ENCODE peak calls at places on chromosomes 6 and 20, in four cellular contexts. D is mesendoderm; F is CD4-positive, alpha-beta memory T cell; K is Peyer's patch. I is an unnamed sample.

GRCh38 chr6:33014841-33015634 is 5.6 kb upstream of the HLA-DOA start:
- DNase-seq in D (peak), F (peak), K (peak), I (peak)

GRCh38 chr6:138196142-138196738 is 22.1 kb downstream of the PBOV1 start:
- DNase-seq in D (no peak), F (no peak), K (no peak), I (no peak)

GRCh38 chr6:12504325-12504966 is 212.1 kb upstream of the PHACTR1 start:
- DNase-seq in D (peak), F (no peak), K (no peak), I (peak)

GRCh38 chr20:35871311-35871771 is 83.0 kb downstream of the SCAND1 start:
- DNase-seq in D (no peak), F (no peak), K (no peak), I (no peak)

GRCh38 chr20:63536997-63537524 is at the start of gene PTK6:
- DNase-seq in D (no peak), F (no peak), K (peak), I (no peak)

GRCh38 chr6:1001655-1002349 is 308.9 kb upstream of the EXOC2 start:
- DNase-seq in D (no peak), F (no peak), K (no peak), I (no peak)

GRCh38 chr6:30882764-30883475 is 1.4 kb upstream of the DDR1 start:
- DNase-seq in D (peak), F (no peak), K (peak), I (no peak)

GRCh38 chr6:5084192-5084786 is 852 bp upstream of the PPP1R3G start:
- DNase-seq in D (no peak), F (no peak), K (no peak), I (no peak)

GRCh38 chr6:169035381-169036280 is 218.0 kb downstream of the THBS2 start:
- DNase-seq in D (no peak), F (no peak), K (no peak), I (no peak)

GRCh38 chr6:32609731-32610640 is 20.3 kb upstream of the HLA-DRB1 start:
- DNase-seq in D (peak), F (peak), K (peak), I (peak)

GRCh38 chr20:46351357-46352058 is 43.2 kb upstream of the CDH22 start:
- DNase-seq in D (no peak), F (no peak), K (no peak), I (no peak)

GRCh38 chr20:41380551-41381262 is 14.1 kb upstream of the EMILIN3 start:
- DNase-seq in D (no peak), F (no peak), K (no peak), I (no peak)

GRCh38 chr6:107185570-107185969 is 70.3 kb upstream of the BEND3 start:
- DNase-seq in D (peak), F (no peak), K (no peak), I (no peak)

GRCh38 chr6:68307301-68307700 is 327.8 kb upstream of the ADGRB3 start:
- DNase-seq in D (no peak), F (no peak), K (no peak), I (no peak)

GRCh38 chr20:57056651-57057050 is 209.8 kb downstream of the BMP7 start:
- DNase-seq in D (no peak), F (no peak), K (no peak), I (no peak)

GRCh38 chr6:6315660-6316059 is 4.8 kb downstream of the F13A1 start:
- DNase-seq in D (peak), F (no peak), K (no peak), I (peak)

GRCh38 chr20:2626853-2627541 is 25.4 kb upstream of the NOP56 start:
- DNase-seq in D (peak), F (no peak), K (no peak), I (no peak)

GRCh38 chr20:13089950-13090469 is 81.2 kb downstream of the SPTLC3 start:
- DNase-seq in D (peak), F (no peak), K (no peak), I (no peak)

GRCh38 chr6:41423002-41423401 is 87.6 kb downstream of the NCR2 start:
- DNase-seq in D (no peak), F (no peak), K (no peak), I (no peak)

GRCh38 chr6:154615483-154616025 is 105.1 kb upstream of the CNKSR3 start:
- DNase-seq in D (no peak), F (no peak), K (no peak), I (no peak)

GRCh38 chr6:8478418-8478817 is 43.1 kb upstream of the SLC35B3 start:
- DNase-seq in D (no peak), F (no peak), K (no peak), I (no peak)

GRCh38 chr20:63733117-63733516 is 3.3 kb upstream of the LIME1 start:
- DNase-seq in D (no peak), F (no peak), K (no peak), I (no peak)

GRCh38 chr20:49579195-49579594 is 11.3 kb upstream of the PTGIS start:
- DNase-seq in D (no peak), F (no peak), K (no peak), I (no peak)

GRCh38 chr20:23442436-23442835 is 3.0 kb downstream of the CSTL1 start:
- DNase-seq in D (no peak), F (no peak), K (no peak), I (no peak)

GRCh38 chr6:108455688-108456087 is 105.0 kb upstream of the FOXO3 start:
- DNase-seq in D (no peak), F (no peak), K (no peak), I (no peak)

GRCh38 chr6:108453601-108454157 is 107.0 kb upstream of the FOXO3 start:
- DNase-seq in D (no peak), F (no peak), K (no peak), I (no peak)

GRCh38 chr6:108448481-108448880 is 112.2 kb upstream of the FOXO3 start:
- DNase-seq in D (no peak), F (no peak), K (no peak), I (no peak)

GRCh38 chr6:108452725-108453195 is 108.0 kb upstream of the FOXO3 start:
- DNase-seq in D (peak), F (no peak), K (no peak), I (no peak)

DNA sequence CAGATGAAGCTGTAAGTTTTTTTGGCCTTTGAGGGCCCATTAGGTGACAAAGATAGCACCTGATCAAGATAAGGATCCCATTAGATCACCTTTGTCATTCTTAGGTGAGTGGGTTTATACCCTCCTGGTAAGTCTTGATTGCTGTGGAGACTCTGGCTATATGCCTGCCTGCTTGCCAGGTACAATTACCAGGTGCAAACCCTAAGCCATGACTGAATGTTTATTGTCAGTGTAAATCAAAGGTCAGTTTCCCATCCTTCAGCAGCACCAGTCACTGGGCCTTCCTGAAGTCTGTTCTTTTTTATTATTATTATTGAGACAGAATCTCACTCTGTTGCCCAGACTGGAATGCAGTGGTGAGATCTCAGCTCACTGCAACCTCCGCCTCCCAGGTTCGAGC is 106.4 kb upstream of the FOXO3 start:
- DNase-seq in D (no peak), F (no peak), K (no peak), I (no peak)
- H3K4me3 ChIP-seq in D (no peak), F (no peak), K (no peak), I (no peak)

DNA sequence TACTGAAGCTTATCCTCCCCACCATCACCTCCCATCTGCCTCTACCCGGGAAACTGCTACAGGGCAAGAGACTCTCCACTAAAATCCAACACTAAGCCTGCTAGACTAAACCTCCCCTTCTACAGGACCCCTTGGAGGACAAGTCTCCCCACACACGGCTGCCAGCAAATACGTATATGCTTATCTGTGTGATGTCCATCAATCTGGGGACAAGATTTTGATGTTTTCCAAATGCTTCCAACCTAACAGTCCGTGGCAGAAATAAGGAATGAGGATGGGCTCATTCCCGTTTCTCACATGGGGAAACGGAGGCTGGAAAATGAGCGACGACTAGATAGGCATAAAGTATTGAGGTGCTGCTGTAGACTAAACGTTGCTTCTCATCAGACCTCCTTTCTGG is 1.8 kb downstream of the KCNK5 start:
- DNase-seq in D (no peak), F (no peak), K (no peak), I (no peak)
- H3K4me3 ChIP-seq in D (no peak), F (peak), K (peak), I (no peak)

GRCh38 chr20:45346291-45346718 is 1.9 kb downstream of the SDC4 start:
- DNase-seq in D (no peak), F (no peak), K (no peak), I (no peak)
- H3K4me3 ChIP-seq in D (no peak), F (no peak), K (peak), I (no peak)

GRCh38 chr20:17666491-17666890 is 15.6 kb downstream of the RRBP1 start:
- DNase-seq in D (no peak), F (no peak), K (no peak), I (no peak)
- H3K4me3 ChIP-seq in D (no peak), F (no peak), K (no peak), I (no peak)

DNA sequence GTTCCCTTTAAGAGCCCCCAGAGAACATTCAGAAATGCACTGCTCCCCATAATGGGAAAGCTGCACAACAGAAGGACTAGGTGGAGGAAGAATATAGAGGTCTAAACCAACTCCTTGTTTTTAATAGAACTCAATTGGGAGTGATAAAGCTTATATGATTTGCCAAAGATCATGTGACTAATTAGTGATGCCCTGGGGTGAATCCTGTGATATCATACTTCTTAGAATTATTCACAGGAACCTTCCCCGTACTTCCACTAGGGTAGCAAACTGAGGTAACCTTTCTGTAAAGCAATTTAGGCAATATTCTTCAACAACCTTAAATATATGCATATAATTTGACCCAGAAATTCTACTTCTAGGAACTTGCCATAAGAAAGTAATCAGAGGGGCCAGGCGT is 84.4 kb downstream of the TFAP2A start:
- DNase-seq in D (no peak), F (no peak), K (no peak), I (no peak)
- H3K4me3 ChIP-seq in D (no peak), F (no peak), K (no peak), I (no peak)

GRCh38 chr20:44182135-44182765 is 4.7 kb downstream of the JPH2 start:
- DNase-seq in D (peak), F (no peak), K (no peak), I (no peak)
- H3K4me3 ChIP-seq in D (no peak), F (no peak), K (no peak), I (no peak)

GRCh38 chr6:159201336-159201735 is 32.1 kb downstream of the FNDC1 start:
- DNase-seq in D (no peak), F (no peak), K (no peak), I (no peak)
- H3K4me3 ChIP-seq in D (no peak), F (no peak), K (no peak), I (no peak)

GRCh38 chr6:45423901-45424627 is 46.3 kb upstream of the SUPT3H start:
- DNase-seq in D (peak), F (peak), K (peak), I (no peak)
- H3K4me3 ChIP-seq in D (no peak), F (peak), K (peak), I (no peak)

GRCh38 chr6:144150673-144151009 is 324 bp downstream of the STX11 start:
- DNase-seq in D (peak), F (peak), K (peak), I (peak)

GRCh38 chr6:144153260-144153659 is 2.9 kb downstream of the STX11 start:
- DNase-seq in D (no peak), F (no peak), K (no peak), I (no peak)

GRCh38 chr6:144151010-144151727 is 852 bp downstream of the STX11 start:
- DNase-seq in D (peak), F (peak), K (peak), I (peak)

GRCh38 chr6:144153971-144154370 is 3.7 kb downstream of the STX11 start:
- DNase-seq in D (no peak), F (no peak), K (no peak), I (no peak)

DNA sequence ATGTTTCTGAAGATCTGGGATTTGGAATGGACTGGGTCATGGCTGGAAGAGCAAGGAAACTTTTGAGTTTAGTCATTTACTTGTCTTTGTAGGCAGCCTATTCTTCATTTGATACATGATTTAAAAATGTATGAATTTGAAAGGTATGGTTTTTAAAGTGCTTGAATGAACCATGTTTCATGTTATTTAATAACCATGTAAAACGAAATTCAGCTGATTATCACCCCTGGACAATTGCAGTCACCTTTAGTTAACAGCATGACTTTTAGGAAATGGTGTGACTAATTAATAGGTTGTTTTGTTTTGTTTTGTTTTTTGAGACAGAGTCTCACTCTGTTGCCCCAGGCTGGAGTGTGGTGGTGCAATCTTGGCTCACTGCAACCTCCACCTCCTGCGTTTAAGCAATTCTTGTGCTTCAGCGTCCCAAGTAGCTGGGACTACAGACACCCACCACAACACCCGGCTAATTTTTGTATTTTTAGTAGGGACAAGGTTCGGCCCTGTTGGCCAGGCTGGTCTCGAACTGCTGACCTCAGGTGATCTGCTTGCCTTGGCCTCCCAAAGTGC is 2.1 kb downstream of the STX11 start:
- DNase-seq in D (no peak), F (no peak), K (no peak), I (no peak)
- H3K4me3 ChIP-seq in D (no peak), F (no peak), K (no peak), I (no peak)